ENCODE peak calls at places on chromosomes 6 and 20, in five cellular contexts. G is breast epithelium, U is MCF 10A, X is Calu3, H is CD14-positive monocyte. V is an unnamed sample.

GRCh38 chr20:4180355-4180754 is 165.0 kb upstream of the RNF24 start:
- DNase-seq in U (no peak), X (no peak), H (no peak), G (no peak), V (no peak)

GRCh38 chr6:41958022-41958856 is 16.6 kb upstream of the CCND3 start:
- DNase-seq in U (no peak), G (no peak), X (no peak), H (no peak), V (no peak)

GRCh38 chr6:168908887-168909286 is 344.8 kb downstream of the THBS2 start:
- DNase-seq in X (no peak), H (no peak), G (no peak), U (peak), V (no peak)

GRCh38 chr6:93418448-93419303 is 683 bp downstream of the EPHA7 start:
- DNase-seq in U (no peak), X (peak), G (no peak), H (no peak), V (peak)

GRCh38 chr6:133436652-133437051 is 195.5 kb downstream of the EYA4 start:
- DNase-seq in H (no peak), X (no peak), U (no peak), G (no peak), V (no peak)

GRCh38 chr20:61959301-61959700 is 106.4 kb downstream of the TAF4 start:
- DNase-seq in X (no peak), G (no peak), H (no peak), U (peak), V (peak)

GRCh38 chr6:129102741-129103140 is 219.8 kb downstream of the LAMA2 start:
- DNase-seq in H (no peak), G (no peak), U (no peak), X (no peak), V (no peak)

GRCh38 chr6:169159331-169159730 is 94.3 kb downstream of the THBS2 start:
- DNase-seq in G (no peak), U (no peak), H (no peak), X (no peak), V (no peak)

GRCh38 chr6:6811151-6812002 is 222.9 kb downstream of the LY86 start:
- DNase-seq in X (peak), G (peak), H (peak), U (peak), V (no peak)

GRCh38 chr6:168384045-168385038 is 56.6 kb upstream of the SMOC2 start:
- DNase-seq in X (no peak), H (no peak), G (no peak), U (no peak), V (no peak)

GRCh38 chr20:16476032-16476431 is 97.2 kb downstream of the KIF16B start:
- DNase-seq in U (peak), H (no peak), X (no peak), G (no peak), V (no peak)

GRCh38 chr20:22576273-22576672 is 8.1 kb downstream of the FOXA2 start:
- DNase-seq in H (no peak), G (no peak), X (no peak), U (no peak), V (no peak)

GRCh38 chr6:160070427-160070826 is 51.2 kb upstream of the SLC22A1 start:
- DNase-seq in G (no peak), X (no peak), H (no peak), U (no peak), V (no peak)

GRCh38 chr6:116762235-116762634 is 3.3 kb downstream of the FAM162B start:
- DNase-seq in X (no peak), G (no peak), U (no peak), H (no peak), V (no peak)

GRCh38 chr20:53763707-53764415 is 170.2 kb upstream of the ZNF217 start:
- DNase-seq in G (no peak), H (no peak), U (no peak), X (peak), V (no peak)

GRCh38 chr6:39553029-39553428 is 172.2 kb downstream of the KIF6 start:
- DNase-seq in U (no peak), X (no peak), G (no peak), H (no peak), V (no peak)

GRCh38 chr6:3310710-3311109 is 52.0 kb downstream of the PSMG4 start:
- DNase-seq in X (no peak), H (no peak), G (no peak), U (peak), V (peak)

GRCh38 chr20:42010090-42010489 is 391.9 kb upstream of the CHD6 start:
- DNase-seq in H (no peak), U (no peak), X (no peak), G (no peak), V (no peak)

GRCh38 chr6:19472850-19473249 is 364.3 kb upstream of the ID4 start:
- DNase-seq in U (peak), G (no peak), H (no peak), X (peak), V (no peak)

GRCh38 chr20:42530855-42531674 is 658.6 kb downstream of the PTPRT start:
- DNase-seq in X (peak), U (no peak), H (no peak), G (no peak), V (no peak)

GRCh38 chr6:170049641-170050491 is 241.0 kb downstream of the DLL1 start:
- DNase-seq in U (peak), G (peak), H (peak), X (no peak), V (peak)

GRCh38 chr6:82015043-82015442 is 232.5 kb downstream of the IBTK start:
- DNase-seq in H (no peak), G (no peak), U (no peak), X (no peak), V (no peak)
- TF ChIP-seq CTCF in H (no peak), G (no peak), U (no peak), X (no peak), V (no peak)

DNA sequence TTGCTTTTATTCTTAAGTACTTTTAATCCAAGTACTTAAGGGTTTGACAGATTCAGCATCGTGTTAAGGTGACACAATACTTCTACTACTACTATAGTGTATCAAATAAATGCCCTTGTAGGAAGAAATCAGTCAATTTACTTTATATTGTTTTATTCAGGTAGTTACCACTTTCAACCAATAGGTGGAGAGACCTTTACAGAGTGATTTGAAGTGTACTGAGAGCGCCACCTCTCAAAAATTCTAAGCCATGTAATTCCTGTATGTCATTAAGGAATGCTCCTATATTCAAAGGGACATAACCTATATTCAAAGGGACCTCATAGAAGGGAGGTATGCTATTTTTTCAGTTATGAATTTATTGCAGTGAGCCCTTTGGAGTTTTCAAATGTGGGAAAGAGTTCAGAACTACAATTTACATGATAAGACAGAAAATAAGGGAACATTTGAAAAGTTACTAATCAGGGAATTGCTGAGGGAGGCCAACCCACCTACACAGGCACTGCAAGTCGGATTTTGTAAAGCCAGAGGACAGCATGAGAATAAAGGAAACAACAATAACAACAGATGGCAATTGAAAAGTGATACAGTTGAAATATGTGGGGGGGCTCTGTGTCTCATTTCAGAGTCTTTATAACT is 955.6 kb downstream of the TBC1D32 start:
- DNase-seq in U (peak), X (no peak), G (no peak), H (no peak), V (no peak)
- TF ChIP-seq CTCF in U (peak), X (peak), G (no peak), H (no peak), V (peak)

GRCh38 chr20:58639182-58640146 is 11.6 kb upstream of the STX16 start:
- DNase-seq in H (no peak), X (no peak), G (no peak), U (no peak), V (no peak)
- TF ChIP-seq CTCF in H (no peak), X (no peak), G (no peak), U (no peak), V (peak)

GRCh38 chr6:11329841-11330765 is 97.6 kb upstream of the NEDD9 start:
- DNase-seq in U (no peak), H (peak), G (peak), X (peak), V (no peak)
- TF ChIP-seq CTCF in U (no peak), H (no peak), G (no peak), X (no peak), V (no peak)

DNA sequence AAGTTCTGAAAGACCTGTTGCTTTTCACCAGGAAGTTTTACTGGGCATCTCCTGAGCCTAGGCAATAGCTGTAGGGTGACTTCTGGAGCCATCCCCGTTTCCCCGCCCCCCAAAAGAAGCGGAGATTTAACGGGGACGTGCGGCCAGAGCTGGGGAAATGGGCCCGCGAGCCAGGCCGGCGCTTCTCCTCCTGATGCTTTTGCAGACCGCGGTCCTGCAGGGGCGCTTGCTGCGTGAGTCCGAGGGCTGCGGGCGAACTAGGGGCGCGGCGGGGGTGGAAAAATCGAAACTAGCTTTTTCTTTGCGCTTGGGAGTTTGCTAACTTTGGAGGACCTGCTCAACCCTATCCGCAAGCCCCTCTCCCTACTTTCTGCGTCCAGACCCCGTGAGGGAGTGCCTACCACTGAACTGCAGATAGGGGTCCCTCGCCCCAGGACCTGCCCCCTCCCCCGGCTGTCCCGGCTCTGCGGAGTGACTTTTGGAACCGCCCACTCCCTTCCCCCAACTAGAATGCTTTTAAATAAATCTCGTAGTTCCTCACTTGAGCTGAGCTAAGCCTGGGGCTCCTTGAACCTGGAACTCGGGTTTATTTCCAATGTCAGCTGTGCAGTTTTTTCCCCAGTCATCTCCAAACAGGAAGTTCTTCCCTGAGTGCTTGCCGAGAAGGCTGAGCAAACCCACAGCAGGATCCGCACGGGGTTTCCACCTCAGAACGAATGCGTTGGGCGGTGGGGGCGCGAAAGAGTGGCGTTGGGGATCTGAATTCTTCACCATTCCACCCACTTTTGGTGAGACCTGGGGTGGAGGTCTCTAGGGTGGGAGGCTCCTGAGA is at the start of gene HFE:
- DNase-seq in G (peak), X (peak), U (peak), H (peak), V (no peak)
- TF ChIP-seq CTCF in G (no peak), X (no peak), U (no peak), H (no peak), V (peak)

GRCh38 chr6:137945149-137945498 is 78.1 kb downstream of the TNFAIP3 start:
- DNase-seq in X (no peak), G (no peak), H (no peak), U (no peak), V (no peak)
- TF ChIP-seq CTCF in X (no peak), G (no peak), H (peak), U (no peak), V (peak)